ENCODE peak calls at places on chromosome 11, in nine cellular contexts. One of them, this sample, is unnamed.

GRCh38 chr11:121254756-121255155 is 37.8 kb upstream of the SC5D start:
- DNase-seq in spleen: no peak
- DNase-seq in uterus: no peak
- DNase-seq in fibroblast of lung: no peak
- DNase-seq in AG04450: no peak
- DNase-seq in fibroblast of pulmonary artery: no peak
- DNase-seq in cardiac muscle cell: no peak
- DNase-seq in mammary epithelial cell: no peak
- DNase-seq in gastrocnemius medialis: no peak
- DNase-seq in this sample: no peak

GRCh38 chr11:47356998-47357329 is 4.5 kb upstream of the MYBPC3 start:
- DNase-seq in gastrocnemius medialis: no peak
- DNase-seq in fibroblast of lung: no peak
- DNase-seq in spleen: no peak
- DNase-seq in AG04450: no peak
- DNase-seq in mammary epithelial cell: no peak
- DNase-seq in uterus: no peak
- DNase-seq in fibroblast of pulmonary artery: no peak
- DNase-seq in cardiac muscle cell: no peak
- DNase-seq in this sample: no peak

GRCh38 chr11:94271885-94272372 is 32.5 kb upstream of the IZUMO1R start:
- DNase-seq in fibroblast of pulmonary artery: no peak
- DNase-seq in gastrocnemius medialis: no peak
- DNase-seq in cardiac muscle cell: no peak
- DNase-seq in spleen: no peak
- DNase-seq in uterus: no peak
- DNase-seq in AG04450: no peak
- DNase-seq in mammary epithelial cell: peak
- DNase-seq in fibroblast of lung: no peak
- DNase-seq in this sample: no peak

GRCh38 chr11:9060700-9061111 is 30.7 kb downstream of the SCUBE2 start:
- DNase-seq in uterus: no peak
- DNase-seq in mammary epithelial cell: no peak
- DNase-seq in AG04450: no peak
- DNase-seq in fibroblast of lung: no peak
- DNase-seq in cardiac muscle cell: no peak
- DNase-seq in fibroblast of pulmonary artery: no peak
- DNase-seq in spleen: no peak
- DNase-seq in gastrocnemius medialis: no peak
- DNase-seq in this sample: no peak

GRCh38 chr11:111633756-111634362 is 31.6 kb downstream of the SIK2 start:
- DNase-seq in fibroblast of lung: no peak
- DNase-seq in cardiac muscle cell: peak
- DNase-seq in uterus: no peak
- DNase-seq in mammary epithelial cell: peak
- DNase-seq in fibroblast of pulmonary artery: peak
- DNase-seq in AG04450: no peak
- DNase-seq in gastrocnemius medialis: no peak
- DNase-seq in spleen: no peak
- DNase-seq in this sample: no peak

GRCh38 chr11:110778351-110778750 is 66.1 kb upstream of the ARHGAP20 start:
- DNase-seq in mammary epithelial cell: no peak
- DNase-seq in AG04450: no peak
- DNase-seq in gastrocnemius medialis: no peak
- DNase-seq in uterus: no peak
- DNase-seq in fibroblast of lung: peak
- DNase-seq in cardiac muscle cell: no peak
- DNase-seq in spleen: no peak
- DNase-seq in fibroblast of pulmonary artery: no peak
- DNase-seq in this sample: no peak

GRCh38 chr11:64856382-64857227 is 12.2 kb upstream of the CDC42BPG start:
- DNase-seq in cardiac muscle cell: peak
- DNase-seq in spleen: no peak
- DNase-seq in mammary epithelial cell: peak
- DNase-seq in gastrocnemius medialis: peak
- DNase-seq in uterus: peak
- DNase-seq in fibroblast of lung: peak
- DNase-seq in fibroblast of pulmonary artery: peak
- DNase-seq in AG04450: no peak
- DNase-seq in this sample: peak

GRCh38 chr11:69085490-69086095 is 36.9 kb downstream of the TPCN2 start:
- DNase-seq in fibroblast of pulmonary artery: no peak
- DNase-seq in cardiac muscle cell: no peak
- DNase-seq in uterus: no peak
- DNase-seq in AG04450: no peak
- DNase-seq in spleen: no peak
- DNase-seq in fibroblast of lung: no peak
- DNase-seq in gastrocnemius medialis: no peak
- DNase-seq in mammary epithelial cell: no peak
- DNase-seq in this sample: no peak

GRCh38 chr11:44329472-44330230 is 19.7 kb upstream of the ALX4 start:
- DNase-seq in fibroblast of pulmonary artery: no peak
- DNase-seq in gastrocnemius medialis: no peak
- DNase-seq in cardiac muscle cell: no peak
- DNase-seq in mammary epithelial cell: no peak
- DNase-seq in spleen: no peak
- DNase-seq in uterus: no peak
- DNase-seq in fibroblast of lung: no peak
- DNase-seq in AG04450: no peak
- DNase-seq in this sample: no peak

GRCh38 chr11:2348986-2349385 is 28.1 kb upstream of the CD81 start:
- DNase-seq in AG04450: no peak
- DNase-seq in mammary epithelial cell: peak
- DNase-seq in uterus: no peak
- DNase-seq in cardiac muscle cell: peak
- DNase-seq in fibroblast of pulmonary artery: peak
- DNase-seq in gastrocnemius medialis: no peak
- DNase-seq in fibroblast of lung: peak
- DNase-seq in spleen: no peak
- DNase-seq in this sample: no peak

GRCh38 chr11:108527382-108527781 is 29.2 kb upstream of the POGLUT3 start:
- DNase-seq in spleen: no peak
- DNase-seq in gastrocnemius medialis: no peak
- DNase-seq in AG04450: no peak
- DNase-seq in cardiac muscle cell: no peak
- DNase-seq in uterus: no peak
- DNase-seq in mammary epithelial cell: no peak
- DNase-seq in fibroblast of pulmonary artery: no peak
- DNase-seq in fibroblast of lung: no peak
- DNase-seq in this sample: no peak

GRCh38 chr11:61056566-61056965 is 45.7 kb upstream of the CD5 start:
- DNase-seq in uterus: no peak
- DNase-seq in fibroblast of pulmonary artery: no peak
- DNase-seq in cardiac muscle cell: no peak
- DNase-seq in gastrocnemius medialis: no peak
- DNase-seq in spleen: no peak
- DNase-seq in AG04450: no peak
- DNase-seq in mammary epithelial cell: no peak
- DNase-seq in fibroblast of lung: no peak
- DNase-seq in this sample: no peak

GRCh38 chr11:36509265-36509664 is 807 bp downstream of the TRAF6 start:
- DNase-seq in gastrocnemius medialis: peak
- DNase-seq in spleen: no peak
- DNase-seq in cardiac muscle cell: peak
- DNase-seq in AG04450: no peak
- DNase-seq in fibroblast of pulmonary artery: peak
- DNase-seq in uterus: no peak
- DNase-seq in mammary epithelial cell: peak
- DNase-seq in fibroblast of lung: peak
- DNase-seq in this sample: no peak

GRCh38 chr11:3865388-3866193 is 10.1 kb downstream of the STIM1 start:
- DNase-seq in uterus: no peak
- DNase-seq in cardiac muscle cell: peak
- DNase-seq in mammary epithelial cell: peak
- DNase-seq in fibroblast of pulmonary artery: peak
- DNase-seq in AG04450: peak
- DNase-seq in spleen: no peak
- DNase-seq in gastrocnemius medialis: no peak
- DNase-seq in fibroblast of lung: peak
- DNase-seq in this sample: no peak

GRCh38 chr11:122661182-122661945 is 5.8 kb downstream of the UBASH3B start:
- DNase-seq in gastrocnemius medialis: no peak
- DNase-seq in fibroblast of lung: no peak
- DNase-seq in fibroblast of pulmonary artery: no peak
- DNase-seq in uterus: no peak
- DNase-seq in mammary epithelial cell: peak
- DNase-seq in spleen: no peak
- DNase-seq in AG04450: no peak
- DNase-seq in cardiac muscle cell: no peak
- DNase-seq in this sample: no peak

DNA sequence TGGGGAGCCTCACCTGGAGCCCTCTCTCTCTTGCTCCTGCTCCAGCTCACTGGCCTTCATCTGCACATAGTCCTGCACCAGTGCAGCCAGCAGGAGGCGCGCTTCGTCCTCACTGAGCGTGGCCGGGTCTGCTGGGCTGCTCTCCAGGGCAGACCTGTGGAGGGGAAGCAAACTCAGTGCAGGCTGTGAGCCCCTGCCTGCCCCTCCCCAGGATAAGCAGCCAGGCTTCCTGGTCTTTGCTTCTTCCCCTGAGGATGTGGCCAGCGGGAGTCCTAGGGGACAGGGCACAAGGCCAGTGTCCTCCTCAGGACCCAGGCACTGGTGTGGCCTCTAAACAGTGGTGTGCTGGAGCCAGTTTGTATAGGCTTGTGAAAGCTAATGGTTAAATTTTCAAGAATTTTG is 2.2 kb downstream of the CALCA start:
- DNase-seq in gastrocnemius medialis: no peak
- DNase-seq in mammary epithelial cell: no peak
- DNase-seq in fibroblast of pulmonary artery: peak
- DNase-seq in cardiac muscle cell: peak
- DNase-seq in uterus: no peak
- DNase-seq in fibroblast of lung: peak
- DNase-seq in AG04450: no peak
- DNase-seq in spleen: peak
- DNase-seq in this sample: no peak
- TF ChIP-seq CTCF in gastrocnemius medialis: no peak
- TF ChIP-seq CTCF in mammary epithelial cell: peak
- TF ChIP-seq CTCF in fibroblast of pulmonary artery: peak
- TF ChIP-seq CTCF in cardiac muscle cell: peak
- TF ChIP-seq CTCF in uterus: no peak
- TF ChIP-seq CTCF in fibroblast of lung: peak
- TF ChIP-seq CTCF in AG04450: peak
- TF ChIP-seq CTCF in spleen: peak
- TF ChIP-seq CTCF in this sample: peak

GRCh38 chr11:57116654-57117053 is 65.1 kb upstream of the LRRC55 start:
- DNase-seq in spleen: no peak
- DNase-seq in cardiac muscle cell: peak
- DNase-seq in fibroblast of lung: peak
- DNase-seq in gastrocnemius medialis: no peak
- DNase-seq in uterus: no peak
- DNase-seq in AG04450: peak
- DNase-seq in mammary epithelial cell: peak
- DNase-seq in fibroblast of pulmonary artery: peak
- DNase-seq in this sample: no peak
- TF ChIP-seq CTCF in spleen: peak
- TF ChIP-seq CTCF in cardiac muscle cell: peak
- TF ChIP-seq CTCF in fibroblast of lung: peak
- TF ChIP-seq CTCF in gastrocnemius medialis: peak
- TF ChIP-seq CTCF in uterus: peak
- TF ChIP-seq CTCF in AG04450: peak
- TF ChIP-seq CTCF in mammary epithelial cell: peak
- TF ChIP-seq CTCF in fibroblast of pulmonary artery: peak
- TF ChIP-seq CTCF in this sample: peak

DNA sequence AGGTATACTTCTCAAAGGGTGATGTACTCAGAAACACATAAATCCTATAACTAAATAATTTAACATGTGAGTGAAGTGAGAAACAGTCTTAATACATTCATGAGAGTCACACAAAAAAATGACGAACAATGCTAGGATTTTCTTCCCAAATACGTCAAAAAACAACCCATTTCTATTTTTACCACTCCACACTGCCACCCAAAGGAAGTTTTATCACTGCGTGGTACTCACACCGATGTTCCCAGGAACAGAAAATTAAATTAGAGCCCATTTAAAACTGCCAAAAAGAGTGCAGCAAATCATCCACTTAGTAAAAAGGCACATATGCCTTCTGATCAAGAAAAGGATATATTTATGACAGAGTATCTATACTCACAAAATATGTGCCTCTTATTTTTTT is 710.9 kb upstream of the FAT3 start:
- DNase-seq in mammary epithelial cell: no peak
- DNase-seq in fibroblast of lung: peak
- DNase-seq in gastrocnemius medialis: no peak
- DNase-seq in spleen: no peak
- DNase-seq in uterus: no peak
- DNase-seq in cardiac muscle cell: no peak
- DNase-seq in fibroblast of pulmonary artery: no peak
- DNase-seq in AG04450: no peak
- DNase-seq in this sample: no peak
- TF ChIP-seq CTCF in mammary epithelial cell: peak
- TF ChIP-seq CTCF in fibroblast of lung: peak
- TF ChIP-seq CTCF in gastrocnemius medialis: no peak
- TF ChIP-seq CTCF in spleen: no peak
- TF ChIP-seq CTCF in uterus: no peak
- TF ChIP-seq CTCF in cardiac muscle cell: no peak
- TF ChIP-seq CTCF in fibroblast of pulmonary artery: no peak
- TF ChIP-seq CTCF in AG04450: no peak
- TF ChIP-seq CTCF in this sample: no peak

GRCh38 chr11:7538466-7539454 is 25.0 kb downstream of the PPFIBP2 start:
- DNase-seq in cardiac muscle cell: no peak
- DNase-seq in AG04450: no peak
- DNase-seq in gastrocnemius medialis: no peak
- DNase-seq in uterus: no peak
- DNase-seq in fibroblast of lung: no peak
- DNase-seq in mammary epithelial cell: no peak
- DNase-seq in fibroblast of pulmonary artery: no peak
- DNase-seq in spleen: no peak
- DNase-seq in this sample: no peak

GRCh38 chr11:7537260-7537659 is 23.5 kb downstream of the PPFIBP2 start:
- DNase-seq in fibroblast of lung: no peak
- DNase-seq in fibroblast of pulmonary artery: no peak
- DNase-seq in gastrocnemius medialis: no peak
- DNase-seq in cardiac muscle cell: no peak
- DNase-seq in spleen: no peak
- DNase-seq in mammary epithelial cell: no peak
- DNase-seq in uterus: no peak
- DNase-seq in AG04450: no peak
- DNase-seq in this sample: no peak

GRCh38 chr11:7540830-7541555 is 27.2 kb downstream of the PPFIBP2 start:
- DNase-seq in fibroblast of lung: no peak
- DNase-seq in cardiac muscle cell: no peak
- DNase-seq in fibroblast of pulmonary artery: no peak
- DNase-seq in gastrocnemius medialis: no peak
- DNase-seq in spleen: no peak
- DNase-seq in uterus: no peak
- DNase-seq in mammary epithelial cell: no peak
- DNase-seq in AG04450: no peak
- DNase-seq in this sample: no peak

GRCh38 chr11:7536102-7536501 is 22.3 kb downstream of the PPFIBP2 start:
- DNase-seq in cardiac muscle cell: no peak
- DNase-seq in AG04450: no peak
- DNase-seq in gastrocnemius medialis: no peak
- DNase-seq in uterus: no peak
- DNase-seq in mammary epithelial cell: no peak
- DNase-seq in spleen: no peak
- DNase-seq in fibroblast of lung: no peak
- DNase-seq in fibroblast of pulmonary artery: no peak
- DNase-seq in this sample: no peak

DNA sequence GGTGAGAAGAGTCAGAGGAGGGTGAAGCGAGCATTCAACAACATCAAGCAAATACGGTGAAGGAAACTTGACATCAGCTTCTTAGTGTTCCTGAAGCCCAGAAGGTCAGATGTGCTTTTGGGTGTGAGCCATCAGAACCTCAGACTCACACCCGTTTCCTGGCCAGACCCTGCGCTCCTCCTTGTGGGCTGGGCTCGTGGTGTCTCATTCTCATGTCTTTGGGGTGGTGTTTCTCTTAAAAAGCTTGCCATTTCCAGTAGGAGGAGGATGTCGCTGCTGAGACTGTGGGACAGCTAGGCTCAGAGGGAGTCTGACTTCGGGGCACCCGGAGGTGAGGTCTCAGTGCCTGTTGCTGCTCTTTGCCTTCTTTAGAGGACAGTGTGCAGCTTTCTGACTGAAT is 24.2 kb downstream of the PPFIBP2 start:
- DNase-seq in AG04450: no peak
- DNase-seq in mammary epithelial cell: no peak
- DNase-seq in gastrocnemius medialis: peak
- DNase-seq in fibroblast of lung: no peak
- DNase-seq in fibroblast of pulmonary artery: no peak
- DNase-seq in cardiac muscle cell: peak
- DNase-seq in spleen: no peak
- DNase-seq in uterus: no peak
- DNase-seq in this sample: no peak
- TF ChIP-seq CTCF in AG04450: no peak
- TF ChIP-seq CTCF in mammary epithelial cell: no peak
- TF ChIP-seq CTCF in gastrocnemius medialis: no peak
- TF ChIP-seq CTCF in fibroblast of lung: no peak
- TF ChIP-seq CTCF in fibroblast of pulmonary artery: no peak
- TF ChIP-seq CTCF in cardiac muscle cell: no peak
- TF ChIP-seq CTCF in spleen: no peak
- TF ChIP-seq CTCF in uterus: no peak
- TF ChIP-seq CTCF in this sample: no peak